ENCODE peak calls at places on chromosome 22, in four cellular contexts. U is A549, J is K562, Y is WTC11. R is an unnamed sample.
A peak's percentile ranks its signal among the peaks of the same experiment; 100 is the strongest.

GRCh38 chr22:44500623-44501022 is 2.6 kb upstream of the RTL6 start:
- DNase-seq in U (no peak), J (no peak), Y (no peak), R (no peak)

GRCh38 chr22:41910599-41911291 is 4.1 kb downstream of the SHISA8 start:
- DNase-seq in U (no peak), J (no peak), Y (no peak), R (no peak)

GRCh38 chr22:31279327-31279669 is 13.0 kb downstream of the PIK3IP1 start:
- DNase-seq in U (no peak), J (no peak), Y (no peak), R (no peak)

GRCh38 chr22:19973551-19974183 is 32.0 kb upstream of the TXNRD2 start:
- DNase-seq in U (no peak), J (no peak), Y (no peak), R (no peak)

GRCh38 chr22:42743501-42743991 is 22.9 kb upstream of the A4GALT start:
- DNase-seq in U (no peak), J (no peak), Y (no peak), R (peak; percentile 83)

GRCh38 chr22:39251762-39252460 is 7.1 kb upstream of the PDGFB start:
- DNase-seq in U (peak; percentile 66), J (no peak), Y (no peak), R (peak; percentile 67)

GRCh38 chr22:47248925-47249324 is 486.5 kb downstream of the TBC1D22A start:
- DNase-seq in U (no peak), J (no peak), Y (no peak), R (no peak)

GRCh38 chr22:17785185-17786184 is 11.2 kb upstream of the BID start:
- DNase-seq in U (peak; percentile 67), J (peak; percentile 88), Y (peak; percentile 95), R (peak; percentile 72)

GRCh38 chr22:28369849-28370248 is 309.8 kb downstream of the TTC28 start:
- DNase-seq in U (no peak), J (peak; percentile 21), Y (no peak), R (no peak)

GRCh38 chr22:29782061-29782845 is 15.1 kb downstream of the UQCR10 start:
- DNase-seq in U (no peak), J (no peak), Y (no peak), R (peak; percentile 50)

GRCh38 chr22:41929158-41929896 is 2.7 kb upstream of the TNFRSF13C start:
- DNase-seq in U (no peak), J (no peak), Y (no peak), R (no peak)

GRCh38 chr22:40637181-40638150 is 947 bp upstream of the MRTFA start:
- DNase-seq in U (no peak), J (peak; percentile 31), Y (peak; percentile 19), R (no peak)

GRCh38 chr22:17366830-17367229 is 2.4 kb upstream of the CECR2 start:
- DNase-seq in U (peak; percentile 33), J (peak; percentile 59), Y (peak; percentile 78), R (no peak)

GRCh38 chr22:43853328-43853931 is 8.9 kb downstream of the SULT4A1 start:
- DNase-seq in U (no peak), J (no peak), Y (peak; percentile 42), R (no peak)

GRCh38 chr22:46908641-46909107 is 146.2 kb downstream of the TBC1D22A start:
- DNase-seq in U (no peak), J (no peak), Y (no peak), R (no peak)

GRCh38 chr22:30206964-30207363 is 39.6 kb downstream of the LIF start:
- DNase-seq in U (peak; percentile 97), J (no peak), Y (peak; percentile 71), R (peak; percentile 85)

GRCh38 chr22:29308148-29308790 is 1.8 kb downstream of the GAS2L1 start:
- DNase-seq in U (no peak), J (no peak), Y (no peak), R (no peak)

GRCh38 chr22:30309981-30310672 is 16.6 kb downstream of the TBC1D10A start:
- DNase-seq in U (no peak), J (no peak), Y (no peak), R (no peak)

GRCh38 chr22:29270475-29271271 is 2.6 kb downstream of the EWSR1 start:
- DNase-seq in U (peak; percentile 25), J (no peak), Y (no peak), R (peak; percentile 69)

GRCh38 chr22:24107668-24108067 is 73.6 kb upstream of the SUSD2 start:
- DNase-seq in U (no peak), J (no peak), Y (no peak), R (no peak)

GRCh38 chr22:17998913-17999312 is 25.4 kb downstream of the MICAL3 start:
- DNase-seq in U (no peak), J (no peak), Y (no peak), R (no peak)

DNA sequence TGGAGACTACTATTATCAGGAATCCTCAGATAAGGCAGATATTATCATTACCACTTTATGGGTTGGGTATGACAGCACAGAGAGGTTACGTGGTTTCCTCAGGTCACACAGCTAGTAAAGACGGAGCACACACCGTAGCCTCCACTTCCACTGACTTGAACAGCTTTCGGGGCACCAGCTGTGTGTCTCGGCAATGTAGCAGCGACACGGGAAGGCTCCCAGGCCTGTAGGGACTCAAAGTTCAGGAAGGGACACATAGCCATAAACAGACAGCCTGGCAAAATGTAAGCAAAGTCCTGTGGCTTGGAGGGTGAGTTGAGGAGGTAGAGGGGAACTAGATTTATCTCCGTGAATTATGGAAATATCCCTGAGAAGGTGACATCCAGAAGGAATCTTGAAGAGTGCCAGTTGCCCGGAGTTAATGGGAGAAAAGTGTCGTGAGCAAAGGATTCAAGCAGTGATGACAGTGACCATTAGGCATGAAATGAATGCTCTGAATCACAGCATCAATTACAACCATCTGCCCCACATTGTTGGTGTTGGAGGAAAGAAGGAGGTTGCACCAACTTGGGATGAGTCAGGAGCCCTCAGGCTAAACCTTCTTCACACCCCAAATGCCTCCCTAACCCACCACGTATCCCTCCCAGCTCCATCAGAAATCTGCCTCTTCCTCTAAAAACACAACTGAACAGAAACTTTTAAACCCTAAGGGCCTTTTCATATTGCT is 106.7 kb upstream of the ASPHD2 start:
- DNase-seq in U (no peak), J (no peak), Y (no peak), R (no peak)
- TF ChIP-seq NR3C1 in U (no peak), J (no peak), Y (no peak), R (no peak)

DNA sequence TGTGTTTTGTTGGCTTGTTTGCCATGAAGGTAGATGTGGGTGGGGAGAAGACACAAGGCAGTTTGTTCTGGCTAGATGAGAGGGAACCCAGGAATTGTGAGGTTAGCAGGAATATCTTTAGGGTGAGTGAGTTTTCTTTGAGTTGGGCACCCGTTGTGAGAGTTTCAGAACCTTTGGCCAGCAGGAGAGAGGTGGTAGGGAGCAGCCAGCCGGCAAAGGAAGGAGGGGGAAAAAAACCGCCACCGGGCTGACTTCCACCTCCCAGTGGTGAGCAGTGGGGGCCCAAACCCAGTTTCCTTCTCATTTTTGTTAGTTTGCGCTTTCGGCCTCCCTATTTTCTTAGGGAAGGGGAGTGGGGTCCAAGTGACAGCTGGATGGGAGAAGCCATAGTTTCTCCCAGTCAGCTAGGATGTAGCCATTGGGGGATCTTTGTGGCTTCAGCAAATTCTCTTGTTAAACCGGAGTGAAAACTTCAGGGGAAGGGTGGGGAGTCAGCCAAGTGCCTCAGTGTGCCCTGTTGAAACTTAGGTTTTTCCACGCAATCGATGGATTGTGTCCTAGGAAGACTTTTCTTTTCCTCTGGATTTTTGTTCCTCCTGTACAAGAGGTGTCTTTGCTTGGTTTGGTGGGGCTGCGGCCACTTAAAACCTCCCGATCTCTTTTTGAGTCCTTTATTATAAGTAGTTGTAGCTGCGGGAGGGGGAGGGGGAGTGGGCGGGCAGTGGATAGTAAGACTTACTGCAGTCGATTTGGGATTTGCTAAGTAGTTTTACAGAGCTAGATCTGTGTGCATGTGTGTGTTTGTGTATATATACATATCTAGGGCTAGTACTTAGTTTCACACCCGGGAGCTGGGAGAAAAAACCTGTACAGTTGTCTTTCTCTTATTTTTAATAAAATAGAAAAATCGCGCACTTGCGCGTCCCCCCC is 1.1 kb upstream of the GCAT start:
- DNase-seq in U (peak; percentile 32), J (no peak), Y (peak; percentile 36), R (peak; percentile 34)
- TF ChIP-seq NR3C1 in U (no peak), J (no peak), Y (no peak), R (no peak)

GRCh38 chr22:32411388-32411787 is 659 bp downstream of the RTCB start:
- DNase-seq in U (no peak), J (no peak), Y (no peak), R (peak; percentile 27)

GRCh38 chr22:32409977-32410376 is 2.1 kb downstream of the RTCB start:
- DNase-seq in U (no peak), J (no peak), Y (no peak), R (no peak)

GRCh38 chr22:32410459-32410858 is 1.6 kb downstream of the RTCB start:
- DNase-seq in U (no peak), J (no peak), Y (no peak), R (peak; percentile 27)

GRCh38 chr22:32407332-32407731 is 4.7 kb downstream of the RTCB start:
- DNase-seq in U (no peak), J (no peak), Y (no peak), R (no peak)

GRCh38 chr22:32407936-32408335 is 4.1 kb downstream of the RTCB start:
- DNase-seq in U (no peak), J (no peak), Y (no peak), R (no peak)
- TF ChIP-seq NR3C1 in U (no peak), J (no peak), Y (no peak), R (no peak)

GRCh38 chr22:27022256-27022655 is 364.9 kb downstream of the MIAT start:
- DNase-seq in U (no peak), J (no peak), Y (no peak), R (no peak)

GRCh38 chr22:27022741-27023373 is 365.5 kb downstream of the MIAT start:
- DNase-seq in U (no peak), J (no peak), Y (no peak), R (no peak)

GRCh38 chr22:27024982-27025381 is 367.6 kb downstream of the MIAT start:
- DNase-seq in U (no peak), J (no peak), Y (no peak), R (no peak)

GRCh38 chr22:27019827-27020226 is 362.4 kb downstream of the MIAT start:
- DNase-seq in U (peak; percentile 40), J (no peak), Y (no peak), R (no peak)
- TF ChIP-seq NR3C1 in U (no peak), J (no peak), Y (no peak), R (no peak)

GRCh38 chr22:33921576-33922181 is 1.4 kb upstream of the LARGE1 start:
- DNase-seq in U (peak; percentile 17), J (no peak), Y (peak; percentile 88), R (peak; percentile 29)

GRCh38 chr22:33925194-33925593 is 4.9 kb upstream of the LARGE1 start:
- DNase-seq in U (no peak), J (no peak), Y (no peak), R (no peak)

GRCh38 chr22:33923033-33923432 is 2.8 kb upstream of the LARGE1 start:
- DNase-seq in U (no peak), J (no peak), Y (no peak), R (no peak)

GRCh38 chr22:33922268-33922667 is 2.0 kb upstream of the LARGE1 start:
- DNase-seq in U (no peak), J (no peak), Y (peak; percentile 74), R (peak; percentile 9)

GRCh38 chr22:33923660-33924246 is 3.5 kb upstream of the LARGE1 start:
- DNase-seq in U (peak; percentile 74), J (peak; percentile 24), Y (peak; percentile 75), R (peak; percentile 67)
- TF ChIP-seq NR3C1 in U (no peak), J (no peak), Y (no peak), R (no peak)

GRCh38 chr22:49255154-49255553 is 572.5 kb downstream of the BRD1 start:
- DNase-seq in U (no peak), J (no peak), Y (no peak), R (no peak)
- TF ChIP-seq NR3C1 in U (no peak), J (no peak), Y (no peak), R (no peak)